ENCODE peak calls at places on chromosome 5, in four cellular contexts. One of them, this sample, is unnamed.

GRCh38 chr5:56981906-56982305 is 30.0 kb upstream of the MIER3 start:
- DNase-seq in astrocyte: no peak
- DNase-seq in IMR-90: no peak
- DNase-seq in endodermal cell: no peak
- DNase-seq in this sample: no peak

GRCh38 chr5:65446682-65447081 is 35.0 kb downstream of the ADAMTS6 start:
- DNase-seq in astrocyte: no peak
- DNase-seq in IMR-90: no peak
- DNase-seq in endodermal cell: no peak
- DNase-seq in this sample: no peak

GRCh38 chr5:178234121-178234752 is 1.6 kb upstream of the PHYKPL start:
- DNase-seq in astrocyte: no peak
- DNase-seq in IMR-90: no peak
- DNase-seq in endodermal cell: no peak
- DNase-seq in this sample: no peak

GRCh38 chr5:139565411-139566305 is 4.5 kb downstream of the UBE2D2 start:
- DNase-seq in astrocyte: peak
- DNase-seq in IMR-90: peak
- DNase-seq in endodermal cell: no peak
- DNase-seq in this sample: no peak

GRCh38 chr5:151424892-151425523 is 22.4 kb upstream of the SLC36A1 start:
- DNase-seq in astrocyte: no peak
- DNase-seq in IMR-90: no peak
- DNase-seq in endodermal cell: peak
- DNase-seq in this sample: no peak

GRCh38 chr5:94674841-94675382 is 56.4 kb downstream of the SLF1 start:
- DNase-seq in astrocyte: peak
- DNase-seq in IMR-90: peak
- DNase-seq in endodermal cell: no peak
- DNase-seq in this sample: no peak

GRCh38 chr5:55691265-55692105 is 20.6 kb downstream of the SLC38A9 start:
- DNase-seq in astrocyte: peak
- DNase-seq in IMR-90: peak
- DNase-seq in endodermal cell: no peak
- DNase-seq in this sample: no peak

GRCh38 chr5:148482697-148483462 is 99.1 kb downstream of the FBXO38 start:
- DNase-seq in astrocyte: peak
- DNase-seq in IMR-90: peak
- DNase-seq in endodermal cell: peak
- DNase-seq in this sample: peak

GRCh38 chr5:134092875-134093274 is 21.6 kb upstream of the TCF7 start:
- DNase-seq in astrocyte: peak
- DNase-seq in IMR-90: peak
- DNase-seq in endodermal cell: no peak
- DNase-seq in this sample: no peak

GRCh38 chr5:35159370-35159742 is 70.9 kb downstream of the PRLR start:
- DNase-seq in astrocyte: no peak
- DNase-seq in IMR-90: peak
- DNase-seq in endodermal cell: peak
- DNase-seq in this sample: peak

GRCh38 chr5:59893061-59893435 is 478 bp downstream of the PDE4D start:
- DNase-seq in astrocyte: no peak
- DNase-seq in IMR-90: no peak
- DNase-seq in endodermal cell: peak
- DNase-seq in this sample: no peak

GRCh38 chr5:111738118-111738517 is 18.9 kb downstream of the NREP start:
- DNase-seq in astrocyte: peak
- DNase-seq in IMR-90: no peak
- DNase-seq in endodermal cell: no peak
- DNase-seq in this sample: no peak

GRCh38 chr5:164358531-164359259 is 853.3 kb downstream of the MAT2B start:
- DNase-seq in astrocyte: peak
- DNase-seq in IMR-90: peak
- DNase-seq in endodermal cell: no peak
- DNase-seq in this sample: no peak

GRCh38 chr5:80275347-80275746 is 19.5 kb upstream of the SERINC5 start:
- DNase-seq in astrocyte: peak
- DNase-seq in IMR-90: peak
- DNase-seq in endodermal cell: peak
- DNase-seq in this sample: no peak

GRCh38 chr5:176528301-176528700 is 8.9 kb downstream of the RNF44 start:
- DNase-seq in astrocyte: no peak
- DNase-seq in IMR-90: no peak
- DNase-seq in endodermal cell: no peak
- DNase-seq in this sample: no peak
- H3K9ac ChIP-seq in astrocyte: no peak
- H3K9ac ChIP-seq in IMR-90: no peak
- H3K9ac ChIP-seq in endodermal cell: no peak
- H3K9ac ChIP-seq in this sample: no peak

DNA sequence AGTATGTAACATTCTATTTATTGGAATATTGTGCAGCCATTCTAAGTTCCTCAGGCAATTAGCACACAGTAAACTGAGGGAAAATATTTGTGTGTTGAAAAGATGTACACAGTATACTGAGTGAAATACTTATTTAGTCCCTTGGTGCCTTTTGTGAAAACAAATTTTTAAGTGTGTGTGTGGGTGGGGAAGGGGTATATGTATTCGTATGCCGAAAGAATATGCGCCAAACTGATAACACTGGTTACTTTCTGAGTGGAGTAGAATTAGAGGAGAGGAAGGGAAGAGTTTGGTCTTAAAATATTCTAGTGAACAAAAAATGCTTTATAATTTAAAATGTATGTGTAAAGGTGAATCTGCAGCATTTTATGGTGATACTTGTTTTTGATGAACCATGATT is 3.1 kb downstream of the DCP2 start:
- DNase-seq in astrocyte: no peak
- DNase-seq in IMR-90: no peak
- DNase-seq in endodermal cell: no peak
- DNase-seq in this sample: no peak
- H3K4me3 ChIP-seq in astrocyte: no peak
- H3K4me3 ChIP-seq in IMR-90: no peak
- H3K4me3 ChIP-seq in endodermal cell: peak
- H3K4me3 ChIP-seq in this sample: no peak

DNA sequence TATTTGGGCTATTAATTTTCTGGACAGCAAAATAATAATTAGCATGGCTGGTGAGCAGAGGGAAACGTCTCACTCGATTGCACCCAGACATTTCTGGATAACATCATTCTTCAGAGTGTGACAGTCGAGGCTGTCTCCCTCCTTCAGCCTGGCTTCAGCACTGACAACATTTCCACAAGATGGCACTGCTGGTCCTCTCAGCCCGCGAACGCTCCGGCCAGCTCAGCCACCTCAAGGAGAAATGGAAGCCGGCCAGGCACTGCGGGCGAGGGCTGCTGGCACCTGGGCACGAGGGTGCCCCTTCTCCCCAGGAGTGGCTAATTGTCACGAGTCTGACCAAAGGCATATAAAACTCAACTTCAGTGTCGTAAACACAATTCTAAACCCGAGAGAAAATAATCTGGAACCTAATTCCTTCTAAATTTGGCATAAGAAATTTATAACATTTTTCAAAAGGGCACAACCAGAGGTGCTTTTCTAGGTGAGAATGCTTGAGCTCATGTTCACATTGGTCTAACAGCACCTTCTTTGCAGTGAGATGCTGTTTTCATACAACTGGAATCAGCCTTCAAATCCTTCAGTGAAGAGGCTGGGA is 65.9 kb downstream of the DAP start:
- DNase-seq in astrocyte: peak
- DNase-seq in IMR-90: peak
- DNase-seq in endodermal cell: peak
- DNase-seq in this sample: peak
- H3K9ac ChIP-seq in astrocyte: peak
- H3K9ac ChIP-seq in IMR-90: no peak
- H3K9ac ChIP-seq in endodermal cell: no peak
- H3K9ac ChIP-seq in this sample: no peak

GRCh38 chr5:72954389-72954788 is 1.5 kb upstream of the FCHO2 start:
- DNase-seq in astrocyte: no peak
- DNase-seq in IMR-90: no peak
- DNase-seq in endodermal cell: no peak
- DNase-seq in this sample: no peak

GRCh38 chr5:72955768-72956323 is at the start of gene FCHO2:
- DNase-seq in astrocyte: peak
- DNase-seq in IMR-90: peak
- DNase-seq in endodermal cell: peak
- DNase-seq in this sample: peak

GRCh38 chr5:72955143-72955767 is 586 bp upstream of the FCHO2 start:
- DNase-seq in astrocyte: no peak
- DNase-seq in IMR-90: no peak
- DNase-seq in endodermal cell: peak
- DNase-seq in this sample: no peak

GRCh38 chr5:72949481-72949880 is 6.4 kb upstream of the FCHO2 start:
- DNase-seq in astrocyte: no peak
- DNase-seq in IMR-90: no peak
- DNase-seq in endodermal cell: no peak
- DNase-seq in this sample: no peak

GRCh38 chr5:72951850-72952468 is 3.9 kb upstream of the FCHO2 start:
- DNase-seq in astrocyte: peak
- DNase-seq in IMR-90: peak
- DNase-seq in endodermal cell: no peak
- DNase-seq in this sample: no peak
- H3K4me3 ChIP-seq in astrocyte: no peak
- H3K4me3 ChIP-seq in IMR-90: no peak
- H3K4me3 ChIP-seq in endodermal cell: no peak
- H3K4me3 ChIP-seq in this sample: no peak

GRCh38 chr5:90475436-90475980 is 844 bp downstream of the POLR3G start:
- DNase-seq in astrocyte: no peak
- DNase-seq in IMR-90: no peak
- DNase-seq in endodermal cell: peak
- DNase-seq in this sample: no peak
- H3K9ac ChIP-seq in astrocyte: no peak
- H3K9ac ChIP-seq in IMR-90: no peak
- H3K9ac ChIP-seq in endodermal cell: no peak
- H3K9ac ChIP-seq in this sample: peak

DNA sequence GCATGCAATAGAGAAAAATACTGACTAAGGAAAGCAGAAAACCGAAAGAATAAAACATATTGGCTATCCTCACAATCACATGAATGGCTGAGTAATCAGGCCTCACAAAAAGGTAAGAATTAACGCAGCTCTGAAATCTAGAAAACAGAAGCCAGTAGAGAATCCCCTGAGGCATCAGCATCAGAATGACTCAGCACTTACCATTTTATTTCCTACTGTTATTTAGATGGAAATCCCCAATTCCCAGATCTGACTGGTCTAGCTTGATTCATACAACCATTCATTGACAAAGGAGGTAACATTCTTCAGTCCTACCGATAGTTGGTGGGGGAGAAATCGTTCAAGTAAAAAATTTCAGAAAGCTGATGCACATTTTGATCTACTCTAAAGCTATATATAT is 1408.4 kb upstream of the WWC1 start:
- DNase-seq in astrocyte: peak
- DNase-seq in IMR-90: no peak
- DNase-seq in endodermal cell: no peak
- DNase-seq in this sample: peak
- H3K4me3 ChIP-seq in astrocyte: no peak
- H3K4me3 ChIP-seq in IMR-90: no peak
- H3K4me3 ChIP-seq in endodermal cell: no peak
- H3K4me3 ChIP-seq in this sample: no peak

DNA sequence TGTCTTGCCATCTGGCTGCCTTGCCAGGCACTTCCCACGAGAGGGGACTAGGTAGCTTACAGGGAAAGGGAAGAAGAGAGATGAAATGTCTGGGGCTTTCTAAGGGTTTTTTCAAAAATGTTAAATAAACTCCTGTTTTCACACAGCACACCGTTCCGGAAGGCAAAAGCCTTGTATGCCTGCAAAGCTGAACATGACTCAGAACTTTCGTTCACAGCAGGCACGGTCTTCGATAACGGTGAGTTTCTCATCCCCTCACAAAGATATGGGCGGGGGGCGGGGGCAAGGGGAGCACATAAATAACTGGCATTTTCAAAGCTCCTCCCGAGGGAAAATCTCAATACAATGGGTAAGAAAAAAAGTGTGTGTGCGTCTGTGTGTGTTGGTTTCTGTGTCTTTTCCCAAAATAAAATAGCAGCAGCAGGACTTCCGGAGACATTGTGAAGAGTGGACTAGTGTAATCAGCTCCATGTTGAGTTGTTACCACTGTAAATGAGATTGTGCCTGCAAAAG is 189.6 kb downstream of the NR3C1 start:
- DNase-seq in astrocyte: peak
- DNase-seq in IMR-90: peak
- DNase-seq in endodermal cell: no peak
- DNase-seq in this sample: no peak
- H3K9ac ChIP-seq in astrocyte: peak
- H3K9ac ChIP-seq in IMR-90: no peak
- H3K9ac ChIP-seq in endodermal cell: no peak
- H3K9ac ChIP-seq in this sample: no peak

GRCh38 chr5:113292535-113292934 is 142.3 kb downstream of the TSSK1B start:
- DNase-seq in astrocyte: no peak
- DNase-seq in IMR-90: peak
- DNase-seq in endodermal cell: no peak
- DNase-seq in this sample: no peak
- H3K4me3 ChIP-seq in astrocyte: peak
- H3K4me3 ChIP-seq in IMR-90: peak
- H3K4me3 ChIP-seq in endodermal cell: peak
- H3K4me3 ChIP-seq in this sample: peak

GRCh38 chr5:77181596-77182304 is 28.7 kb upstream of the PDE8B start:
- DNase-seq in astrocyte: no peak
- DNase-seq in IMR-90: no peak
- DNase-seq in endodermal cell: no peak
- DNase-seq in this sample: no peak
- H3K9ac ChIP-seq in astrocyte: no peak
- H3K9ac ChIP-seq in IMR-90: no peak
- H3K9ac ChIP-seq in endodermal cell: no peak
- H3K9ac ChIP-seq in this sample: no peak

GRCh38 chr5:119271758-119272730 is 83.8 kb upstream of the TNFAIP8 start:
- DNase-seq in astrocyte: no peak
- DNase-seq in IMR-90: no peak
- DNase-seq in endodermal cell: no peak
- DNase-seq in this sample: no peak

GRCh38 chr5:119268387-119269060 is 87.3 kb upstream of the TNFAIP8 start:
- DNase-seq in astrocyte: peak
- DNase-seq in IMR-90: peak
- DNase-seq in endodermal cell: peak
- DNase-seq in this sample: peak

GRCh38 chr5:119270955-119271757 is 84.7 kb upstream of the TNFAIP8 start:
- DNase-seq in astrocyte: no peak
- DNase-seq in IMR-90: no peak
- DNase-seq in endodermal cell: no peak
- DNase-seq in this sample: no peak

GRCh38 chr5:119269061-119269579 is 86.7 kb upstream of the TNFAIP8 start:
- DNase-seq in astrocyte: peak
- DNase-seq in IMR-90: peak
- DNase-seq in endodermal cell: peak
- DNase-seq in this sample: peak

DNA sequence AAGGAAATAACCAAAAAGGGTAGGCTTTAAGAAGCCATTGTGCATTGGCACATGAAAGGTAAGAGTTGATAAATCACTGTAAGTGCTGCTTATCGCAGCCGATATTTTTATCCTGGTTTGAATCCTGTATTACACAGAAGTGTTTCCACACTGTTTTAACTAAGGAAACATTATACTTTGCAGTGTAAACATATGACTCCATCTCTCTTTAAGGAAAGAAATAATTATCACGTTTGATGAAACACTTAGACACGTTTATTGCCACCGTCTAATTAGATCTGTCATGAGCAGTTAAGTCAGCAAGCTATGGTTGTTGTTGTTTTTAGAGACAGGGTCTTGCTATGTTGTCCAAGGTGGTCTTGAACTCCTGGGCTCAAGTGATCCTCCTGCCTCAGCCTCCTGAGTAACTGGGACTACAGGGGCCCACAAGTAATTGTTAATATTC is 85.7 kb upstream of the TNFAIP8 start:
- DNase-seq in astrocyte: no peak
- DNase-seq in IMR-90: no peak
- DNase-seq in endodermal cell: no peak
- DNase-seq in this sample: no peak
- H3K4me3 ChIP-seq in astrocyte: no peak
- H3K4me3 ChIP-seq in IMR-90: no peak
- H3K4me3 ChIP-seq in endodermal cell: peak
- H3K4me3 ChIP-seq in this sample: no peak

This sample was measured in NT2/D1.